ENCODE peak calls at places on chromosomes 7 and 10, in seven cellular contexts. Q is CD8-positive, alpha-beta memory T cell; H is endothelial cell; O is NCI-H1694; G is substantia nigra; W is M059J; R is neural crest cell. T is an unnamed sample.

GRCh38 chr10:133565441-133566294 is at the start of gene SYCE1:
- DNase-seq in G (no peak), O (no peak), H (no peak), W (no peak), R (no peak), Q (peak), T (peak)

GRCh38 chr7:697259-697615 is 29.3 kb upstream of the DNAAF5 start:
- DNase-seq in H (no peak), R (no peak), W (no peak), Q (no peak), O (no peak), G (no peak), T (no peak)

GRCh38 chr10:54962134-54962900 is 161.3 kb upstream of the PCDH15 start:
- DNase-seq in G (no peak), O (no peak), W (no peak), H (no peak), Q (no peak), R (no peak), T (no peak)

GRCh38 chr7:91636129-91636724 is 244.3 kb downstream of the MTERF1 start:
- DNase-seq in H (peak), O (no peak), R (peak), Q (no peak), W (peak), G (no peak), T (peak)

GRCh38 chr10:112898540-112899395 is 51.3 kb upstream of the TCF7L2 start:
- DNase-seq in Q (no peak), R (no peak), G (no peak), O (no peak), H (peak), W (no peak), T (no peak)

GRCh38 chr7:21767300-21767900 is 178.3 kb downstream of the CDCA7L start:
- DNase-seq in O (peak), H (peak), R (peak), Q (no peak), W (peak), G (no peak), T (no peak)

GRCh38 chr7:156655232-156655628 is 14.7 kb downstream of the RNF32 start:
- DNase-seq in G (no peak), O (no peak), H (no peak), Q (no peak), W (no peak), R (no peak), T (no peak)

GRCh38 chr7:134454277-134454676 is 4.6 kb downstream of the AKR1B1 start:
- DNase-seq in O (no peak), W (no peak), G (no peak), Q (no peak), R (no peak), H (no peak), T (no peak)

GRCh38 chr10:76509501-76509900 is 1078.1 kb downstream of the LRMDA start:
- DNase-seq in Q (no peak), W (no peak), O (no peak), R (no peak), G (no peak), H (no peak), T (no peak)

GRCh38 chr7:23065974-23066373 is 39.6 kb upstream of the KLHL7 start:
- DNase-seq in G (no peak), R (no peak), Q (no peak), O (no peak), W (peak), H (no peak), T (no peak)

GRCh38 chr7:1503816-1504775 is at the start of gene INTS1:
- DNase-seq in Q (peak), W (peak), R (peak), G (peak), O (peak), H (peak), T (peak)

GRCh38 chr10:32073676-32074075 is 17.5 kb upstream of the KIF5B start:
- DNase-seq in G (no peak), W (no peak), R (no peak), Q (no peak), H (no peak), O (no peak), T (peak)

GRCh38 chr10:33336606-33337334 is 2.3 kb upstream of the NRP1 start:
- DNase-seq in R (no peak), O (no peak), W (peak), Q (no peak), G (no peak), H (peak), T (no peak)

GRCh38 chr10:118621304-118621942 is 26.0 kb upstream of the PRLHR start:
- DNase-seq in Q (no peak), O (no peak), W (peak), H (no peak), R (no peak), G (no peak), T (no peak)

GRCh38 chr7:140458191-140458590 is 21.1 kb downstream of the MKRN1 start:
- DNase-seq in G (no peak), H (no peak), Q (no peak), R (no peak), O (no peak), W (no peak), T (no peak)

GRCh38 chr7:128919881-128920789 is 9.6 kb upstream of the KCP start:
- DNase-seq in G (no peak), R (no peak), O (no peak), W (no peak), H (no peak), Q (peak), T (no peak)

GRCh38 chr10:110629680-110630191 is 14.4 kb upstream of the RBM20 start:
- DNase-seq in Q (no peak), R (no peak), W (no peak), O (no peak), H (no peak), G (no peak), T (peak)

GRCh38 chr7:47258798-47259197 is 323.1 kb downstream of the TNS3 start:
- DNase-seq in O (no peak), H (no peak), G (no peak), R (no peak), Q (no peak), W (no peak), T (no peak)

GRCh38 chr10:48522011-48522765 is 82.7 kb downstream of the ARHGAP22 start:
- DNase-seq in R (no peak), W (peak), G (no peak), Q (no peak), O (no peak), H (no peak), T (no peak)

GRCh38 chr7:152869677-152870051 is 110.1 kb downstream of the ACTR3B start:
- DNase-seq in G (no peak), R (no peak), H (no peak), O (no peak), Q (no peak), W (no peak), T (no peak)

GRCh38 chr7:116162236-116162635 is 48.1 kb upstream of the TES start:
- DNase-seq in O (no peak), W (no peak), H (no peak), R (no peak), Q (no peak), G (no peak), T (no peak)

GRCh38 chr10:6068006-6068405 is 5.8 kb upstream of the IL2RA start:
- DNase-seq in G (no peak), O (no peak), W (no peak), H (no peak), R (no peak), Q (no peak), T (no peak)